ENCODE peak calls at places on chromosomes 7 and 10, in four cellular contexts. R is HCT116, O is H1, J is SK-N-SH. W is an unnamed sample.

GRCh38 chr10:87656431-87657072 is 3.1 kb upstream of the PAPSS2 start:
- DNase-seq in O (no peak), R (no peak), J (peak), W (no peak)

GRCh38 chr10:42782446-42783180 is at the start of gene BMS1:
- DNase-seq in J (peak), R (peak), O (peak), W (peak)

GRCh38 chr10:101687088-101687487 is 7.9 kb downstream of the FBXW4 start:
- DNase-seq in O (no peak), R (no peak), J (no peak), W (no peak)

GRCh38 chr10:117609095-117609821 is 66.7 kb downstream of the EMX2 start:
- DNase-seq in J (no peak), R (no peak), O (no peak), W (peak)

GRCh38 chr10:94496646-94497045 is 48.9 kb upstream of the HELLS start:
- DNase-seq in O (no peak), J (no peak), R (no peak), W (no peak)

GRCh38 chr7:18771834-18772566 is 276.5 kb downstream of the HDAC9 start:
- DNase-seq in J (no peak), O (no peak), R (no peak), W (no peak)

GRCh38 chr7:64433590-64433989 is 119.8 kb downstream of the ZNF736 start:
- DNase-seq in R (no peak), J (no peak), O (no peak), W (no peak)

GRCh38 chr7:29265208-29265923 is 70.8 kb downstream of the CHN2 start:
- DNase-seq in R (no peak), J (no peak), O (no peak), W (no peak)

GRCh38 chr10:111261066-111261465 is 184.2 kb downstream of the ADRA2A start:
- DNase-seq in O (no peak), J (no peak), R (no peak), W (no peak)
- TF ChIP-seq JUND in O (no peak), J (no peak), R (no peak), W (no peak)

DNA sequence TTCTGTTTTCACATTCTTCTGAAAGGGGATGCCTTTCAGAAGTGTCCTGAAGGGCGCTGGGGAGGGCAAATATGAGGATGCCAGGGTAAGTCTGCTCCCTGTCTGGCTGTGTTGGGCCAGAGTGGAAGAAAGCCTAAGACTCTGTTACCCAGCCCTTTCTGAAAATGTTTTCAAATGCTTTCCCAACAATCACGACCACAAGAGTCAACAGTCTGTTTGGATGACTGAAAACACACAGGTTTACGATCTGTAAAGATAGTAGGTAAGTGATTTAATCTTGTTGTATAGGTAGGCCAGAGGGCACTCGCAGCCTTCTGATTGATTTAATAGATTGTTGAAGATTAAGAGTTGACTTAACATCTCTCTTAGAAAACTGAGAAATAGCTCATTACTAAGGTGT is 13.2 kb downstream of the SGPL1 start:
- DNase-seq in J (no peak), O (no peak), R (no peak), W (peak)
- TF ChIP-seq JUND in J (no peak), O (no peak), R (no peak), W (no peak)

GRCh38 chr10:132507956-132508490 is 29.6 kb upstream of the INPP5A start:
- DNase-seq in R (no peak), J (peak), O (no peak), W (no peak)
- TF ChIP-seq JUND in R (no peak), J (no peak), O (no peak), W (no peak)

GRCh38 chr7:98569606-98570337 is 47.3 kb upstream of the NPTX2 start:
- DNase-seq in J (no peak), R (no peak), O (no peak), W (no peak)
- TF ChIP-seq JUND in J (no peak), R (no peak), O (no peak), W (no peak)

DNA sequence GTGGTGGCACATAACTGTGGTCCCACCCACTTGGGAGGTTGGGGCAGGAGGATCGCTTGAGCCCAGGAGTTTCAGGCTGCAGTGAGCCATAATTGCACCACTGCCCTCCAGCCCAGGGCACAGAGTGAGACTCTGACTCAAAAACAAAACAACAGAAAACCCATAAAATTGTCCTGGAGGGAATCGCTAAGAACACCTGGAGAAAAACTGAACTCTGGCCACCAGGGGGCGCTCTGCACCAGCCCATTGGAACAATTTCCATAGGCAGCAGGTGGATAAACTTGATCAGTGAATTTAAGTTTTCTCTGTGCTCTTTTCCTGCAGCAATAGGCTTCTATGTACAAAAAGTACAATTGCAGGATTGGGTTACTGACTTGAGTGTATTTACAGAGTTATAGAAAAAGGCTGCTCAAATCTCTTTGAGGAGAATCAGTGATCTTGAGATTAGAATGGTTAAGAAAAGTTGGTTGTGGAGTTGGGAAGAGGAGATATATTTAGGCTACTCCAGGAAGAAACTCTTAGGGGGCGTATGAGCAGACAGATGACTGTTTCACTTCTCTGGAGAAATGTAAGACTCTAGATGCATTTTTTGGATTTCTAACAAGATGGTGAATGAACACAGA is 274.9 kb upstream of the GALNT17 start:
- DNase-seq in O (peak), J (peak), R (peak), W (peak)
- TF ChIP-seq JUND in O (no peak), J (no peak), R (no peak), W (no peak)

DNA sequence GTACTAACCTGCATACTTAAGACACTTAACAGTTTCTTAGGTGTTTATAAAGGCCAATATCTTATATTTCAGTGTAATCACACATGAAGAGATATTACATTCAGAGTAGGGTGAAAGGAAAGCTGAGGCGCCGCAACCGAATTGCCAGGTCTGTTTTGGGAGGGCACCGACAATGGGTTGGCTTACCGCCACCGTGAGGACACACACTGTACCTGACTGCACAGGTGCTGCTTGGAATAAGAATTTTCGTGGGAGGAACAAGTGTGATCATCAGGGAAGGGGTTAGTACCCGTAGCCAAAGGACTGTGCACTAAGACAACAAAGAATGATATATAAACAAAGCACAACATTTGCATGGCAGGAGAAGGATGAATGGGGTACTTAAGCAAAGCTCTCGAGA is 591.8 kb downstream of the SUGCT start:
- DNase-seq in R (no peak), J (no peak), O (no peak), W (no peak)
- TF ChIP-seq JUND in R (no peak), J (no peak), O (no peak), W (no peak)

GRCh38 chr10:482036-482435 is 207.4 kb downstream of the DIP2C start:
- DNase-seq in O (no peak), J (no peak), R (no peak), W (no peak)

GRCh38 chr10:480498-480927 is 209.0 kb downstream of the DIP2C start:
- DNase-seq in J (no peak), R (no peak), O (no peak), W (no peak)

GRCh38 chr10:481636-482035 is 207.8 kb downstream of the DIP2C start:
- DNase-seq in R (no peak), O (no peak), J (peak), W (no peak)

GRCh38 chr10:482848-483247 is 206.6 kb downstream of the DIP2C start:
- DNase-seq in R (no peak), O (no peak), J (no peak), W (no peak)

DNA sequence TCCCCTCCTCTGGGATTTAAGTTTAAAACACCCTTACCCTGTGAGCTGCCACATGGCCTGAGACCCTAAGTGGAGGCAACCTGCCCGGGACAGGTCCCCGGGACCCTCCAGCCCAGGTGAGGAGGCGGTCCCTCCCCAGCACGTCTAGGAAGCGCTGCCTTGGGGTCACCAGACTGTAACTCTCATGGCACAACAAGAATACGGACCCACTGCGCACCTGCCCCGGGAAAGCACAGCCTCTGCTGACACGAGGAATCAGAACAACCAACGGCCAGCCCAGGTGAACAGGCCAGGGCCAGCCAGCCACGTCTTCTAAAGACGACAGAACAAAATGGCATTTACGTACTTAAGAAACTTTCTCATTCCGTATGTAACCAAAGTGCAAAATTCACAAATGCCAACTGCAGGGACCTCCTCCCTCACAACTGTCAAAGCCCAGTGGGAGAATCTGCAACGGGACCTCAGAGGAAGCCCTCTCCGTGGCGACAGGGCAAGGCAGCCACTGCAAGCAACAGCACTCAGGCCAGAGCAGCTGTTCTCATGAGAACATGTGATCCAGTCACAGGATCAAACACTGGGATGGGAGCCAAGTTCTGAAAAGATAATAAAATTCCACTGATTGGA is 208.4 kb downstream of the DIP2C start:
- DNase-seq in J (peak), O (no peak), R (no peak), W (no peak)
- TF ChIP-seq JUND in J (no peak), O (no peak), R (no peak), W (no peak)

DNA sequence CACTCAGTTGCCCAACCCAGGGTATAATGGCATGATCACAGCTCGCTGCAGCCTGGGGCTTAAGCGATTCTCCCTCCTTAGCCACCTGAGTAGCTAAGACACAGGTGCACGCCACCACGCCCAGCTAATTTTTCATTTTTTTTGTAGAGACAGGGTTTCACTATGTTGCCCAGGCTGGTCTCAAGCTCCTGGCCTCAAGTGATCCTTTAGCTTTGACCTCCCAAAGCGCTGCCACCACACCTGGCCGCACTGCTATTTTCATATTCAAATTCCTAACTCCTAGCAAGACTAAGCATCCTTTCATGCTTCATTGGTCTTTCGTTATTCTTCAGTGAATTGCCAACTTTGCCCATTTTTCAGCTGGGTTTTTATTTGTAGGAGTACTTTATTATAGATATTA is 30.4 kb upstream of the DAGLB start:
- DNase-seq in J (no peak), R (no peak), O (no peak), W (no peak)
- TF ChIP-seq JUND in J (no peak), R (no peak), O (no peak), W (no peak)

GRCh38 chr7:95619517-95619916 is 23.2 kb upstream of the PDK4 start:
- DNase-seq in O (no peak), J (no peak), R (no peak), W (no peak)
- TF ChIP-seq JUND in O (no peak), J (no peak), R (no peak), W (no peak)

GRCh38 chr10:69179743-69180524 is at the start of gene SUPV3L1:
- DNase-seq in O (peak), R (peak), J (peak), W (peak)
- TF ChIP-seq JUND in O (no peak), R (no peak), J (peak), W (no peak)